ENCODE peak calls at places on chromosome 13, in five cellular contexts. X is breast epithelium, W is cardiac muscle cell, P is right atrium auricular region, C is astrocyte. D is an unnamed sample.

GRCh38 chr13:35712907-35713685 is 236.6 kb upstream of the MAB21L1 start:
- DNase-seq in P (no peak), W (no peak), C (peak; percentile 39), X (no peak), D (no peak)

GRCh38 chr13:41054212-41054877 is 7.0 kb upstream of the WBP4 start:
- DNase-seq in W (peak; percentile 57), P (no peak), X (no peak), C (peak; percentile 61), D (no peak)

GRCh38 chr13:99605417-99606321 is 104.4 kb downstream of the TM9SF2 start:
- DNase-seq in P (no peak), X (no peak), C (peak; percentile 2), W (peak; percentile 52), D (peak; percentile 44)

GRCh38 chr13:92224052-92224821 is 825.8 kb downstream of the GPC5 start:
- DNase-seq in X (no peak), W (no peak), C (peak; percentile 99), P (no peak), D (no peak)

GRCh38 chr13:113722921-113723320 is 36.1 kb upstream of the TMEM255B start:
- DNase-seq in C (no peak), P (no peak), W (peak; percentile 43), X (no peak), D (no peak)

GRCh38 chr13:73684286-73684685 is 449.9 kb downstream of the KLF12 start:
- DNase-seq in C (no peak), P (no peak), X (peak; percentile 23), W (no peak), D (no peak)

GRCh38 chr13:30752201-30752797 is 17.0 kb downstream of the ALOX5AP start:
- DNase-seq in W (peak; percentile 60), X (no peak), P (no peak), C (peak; percentile 79), D (no peak)

GRCh38 chr13:101474419-101474957 is 22.0 kb downstream of the ITGBL1 start:
- DNase-seq in W (peak; percentile 12), C (peak; percentile 90), X (peak; percentile 55), P (no peak), D (no peak)

GRCh38 chr13:26979334-26979733 is 192.3 kb downstream of the USP12 start:
- DNase-seq in W (no peak), C (no peak), P (no peak), X (no peak), D (no peak)

GRCh38 chr13:82647540-82647939 is 1234.7 kb downstream of the SLITRK1 start:
- DNase-seq in C (no peak), P (no peak), W (no peak), X (no peak), D (no peak)

DNA sequence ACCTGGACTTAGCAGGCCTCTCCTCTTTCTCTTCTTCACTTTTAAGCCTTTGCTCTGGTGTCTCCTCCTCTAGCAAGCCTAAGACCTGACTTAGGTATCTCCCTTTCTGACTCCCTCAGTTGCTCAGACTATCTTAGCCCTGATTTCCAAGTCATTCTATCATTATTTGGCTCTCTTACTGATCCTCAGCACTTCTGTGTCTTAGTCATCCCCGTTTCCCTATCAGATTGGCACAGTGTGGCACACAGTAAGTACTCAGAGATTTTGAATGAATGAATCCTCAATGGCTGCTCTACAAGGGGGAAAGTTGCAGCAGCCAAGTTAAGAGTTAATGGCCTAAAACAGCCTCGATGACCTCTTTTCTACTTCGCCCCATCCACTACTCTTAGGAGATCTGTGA is 8.2 kb downstream of the KCTD12 start:
- DNase-seq in C (no peak), P (no peak), X (no peak), W (no peak), D (no peak)
- H3K27ac ChIP-seq in C (no peak overlapping the region), P (no peak overlapping the region), X (no peak overlapping the region), W (no peak overlapping the region), D (no peak overlapping the region)

GRCh38 chr13:110137677-110138008 is 169.3 kb downstream of the COL4A1 start:
- DNase-seq in W (peak; percentile 52), P (peak; percentile 67), C (peak; percentile 37), X (peak; percentile 52), D (no peak)
- TF ChIP-seq CTCF in W (peak; percentile 9), P (no peak), C (peak; percentile 10), X (no peak), D (no peak)

DNA sequence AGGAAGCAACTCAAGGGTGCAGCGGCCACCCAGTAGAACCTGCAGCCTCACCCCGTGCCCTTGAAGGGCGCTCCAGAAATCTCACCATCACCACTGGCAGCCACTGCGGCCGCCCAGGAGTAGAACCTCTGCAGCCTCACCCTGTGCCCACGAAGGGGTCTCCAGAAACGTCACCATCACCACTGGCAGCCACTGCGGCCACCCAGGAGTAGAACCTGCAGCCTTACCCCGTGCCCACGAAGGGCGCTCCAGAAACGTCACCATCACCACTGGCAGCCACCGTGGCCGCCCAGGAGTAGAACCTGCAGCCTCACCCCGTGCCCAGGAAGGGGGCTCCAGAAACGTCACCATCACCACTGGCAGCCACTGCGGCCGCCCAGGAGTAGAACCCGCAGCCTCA is 336.0 kb downstream of the TEX29 start:
- DNase-seq in P (no peak), X (no peak), W (no peak), C (no peak), D (no peak)
- H3K9me3 ChIP-seq in P (no peaks in the 10 kb centered on the region), X (no peaks in the 10 kb centered on the region), W (no peaks in the 10 kb centered on the region), C (peaks cover 6% of the 10 kb centered on the region), D (no peaks in the 10 kb centered on the region)

GRCh38 chr13:31940076-31940475 is 91.5 kb upstream of the FRY start:
- DNase-seq in P (no peak), C (no peak), X (no peak), W (no peak), D (no peak)
- H3K27ac ChIP-seq in P (no peak overlapping the region), C (no peak overlapping the region), X (no peak overlapping the region), W (no peak overlapping the region), D (no peak overlapping the region)

GRCh38 chr13:67048793-67049150 is 181.4 kb downstream of the PCDH9 start:
- DNase-seq in X (no peak), P (no peak), W (no peak), C (peak; percentile 84), D (no peak)

GRCh38 chr13:67045357-67045756 is 184.8 kb downstream of the PCDH9 start:
- DNase-seq in C (no peak), P (no peak), W (no peak), X (no peak), D (no peak)

GRCh38 chr13:67049744-67050143 is 180.4 kb downstream of the PCDH9 start:
- DNase-seq in W (no peak), X (no peak), P (no peak), C (no peak), D (no peak)

GRCh38 chr13:67043901-67044300 is 186.2 kb downstream of the PCDH9 start:
- DNase-seq in P (no peak), W (no peak), X (no peak), C (peak; percentile 89), D (no peak)

DNA sequence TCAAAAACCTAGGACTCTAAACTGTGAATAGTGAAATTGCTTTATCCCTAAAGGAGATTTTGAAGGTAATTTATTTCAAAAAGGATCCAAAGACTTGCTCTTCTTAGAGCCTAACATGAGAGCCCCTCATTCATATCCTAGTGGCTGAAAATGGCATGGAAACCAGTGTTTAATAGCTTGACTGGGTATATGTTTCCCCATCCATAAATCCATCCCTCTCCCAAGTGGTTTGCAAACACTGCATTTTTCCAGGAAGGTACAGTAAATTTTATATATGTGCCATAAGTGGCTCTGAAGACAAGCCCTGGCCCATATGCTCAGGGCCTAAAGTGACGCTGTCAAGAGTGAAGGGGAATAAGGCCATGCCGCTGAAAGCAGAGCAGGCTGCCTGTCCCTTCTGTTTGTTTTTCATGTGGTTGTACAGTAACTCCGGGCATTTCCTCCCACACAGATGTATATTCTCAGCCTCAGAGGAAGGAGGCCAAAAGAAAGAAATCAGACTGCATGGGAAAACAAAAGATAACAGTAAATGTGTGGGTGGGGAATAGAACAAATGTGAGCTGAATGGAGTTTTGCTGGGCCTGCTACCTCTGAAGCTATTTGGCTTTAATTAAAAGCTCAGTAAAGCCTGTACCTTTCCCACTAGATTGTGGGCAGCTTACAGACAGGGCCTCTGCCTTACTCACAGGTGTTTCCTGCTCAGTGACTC is 181.9 kb downstream of the PCDH9 start:
- DNase-seq in W (no peak), X (no peak), P (no peak), C (peak; percentile 95), D (no peak)
- TF ChIP-seq CTCF in W (peak; percentile 19), X (no peak), P (no peak), C (no peak), D (no peak)

GRCh38 chr13:112345826-112346172 is 30.4 kb upstream of the SPACA7 start:
- DNase-seq in W (no peak), X (no peak), C (no peak), P (no peak), D (no peak)

GRCh38 chr13:112343591-112343990 is 32.6 kb upstream of the SPACA7 start:
- DNase-seq in C (no peak), W (no peak), X (no peak), P (no peak), D (no peak)

GRCh38 chr13:112346899-112347229 is 29.3 kb upstream of the SPACA7 start:
- DNase-seq in X (no peak), P (no peak), C (no peak), W (no peak), D (no peak)

GRCh38 chr13:112348642-112349345 is 27.4 kb upstream of the SPACA7 start:
- DNase-seq in P (no peak), W (no peak), C (no peak), X (no peak), D (no peak)

GRCh38 chr13:112346173-112346898 is 29.8 kb upstream of the SPACA7 start:
- DNase-seq in X (no peak), C (no peak), W (peak; percentile 43), P (no peak), D (no peak)
- H3K9me3 ChIP-seq in X (peaks cover 4% of the 10 kb centered on the region), C (peaks cover 3% of the 10 kb centered on the region), W (no peaks in the 10 kb centered on the region), P (no peaks in the 10 kb centered on the region), D (no peaks in the 10 kb centered on the region)

GRCh38 chr13:80214521-80214941 is 126.4 kb downstream of the SPRY2 start:
- DNase-seq in P (no peak), W (no peak), C (peak; percentile 47), X (no peak), D (no peak)

GRCh38 chr13:80211573-80211972 is 129.4 kb downstream of the SPRY2 start:
- DNase-seq in W (no peak), C (no peak), P (no peak), X (no peak), D (no peak)

GRCh38 chr13:80214050-80214449 is 126.9 kb downstream of the SPRY2 start:
- DNase-seq in X (no peak), P (no peak), W (no peak), C (peak; percentile 72), D (no peak)

GRCh38 chr13:80215368-80215767 is 125.6 kb downstream of the SPRY2 start:
- DNase-seq in C (peak; percentile 77), P (no peak), X (no peak), W (no peak), D (no peak)

GRCh38 chr13:80213201-80213600 is 127.7 kb downstream of the SPRY2 start:
- DNase-seq in X (no peak), C (no peak), W (no peak), P (no peak), D (no peak)
- H3K27ac ChIP-seq in X (no peak overlapping the region), C (no peak overlapping the region), W (no peak overlapping the region), P (no peak overlapping the region), D (no peak overlapping the region)

DNA sequence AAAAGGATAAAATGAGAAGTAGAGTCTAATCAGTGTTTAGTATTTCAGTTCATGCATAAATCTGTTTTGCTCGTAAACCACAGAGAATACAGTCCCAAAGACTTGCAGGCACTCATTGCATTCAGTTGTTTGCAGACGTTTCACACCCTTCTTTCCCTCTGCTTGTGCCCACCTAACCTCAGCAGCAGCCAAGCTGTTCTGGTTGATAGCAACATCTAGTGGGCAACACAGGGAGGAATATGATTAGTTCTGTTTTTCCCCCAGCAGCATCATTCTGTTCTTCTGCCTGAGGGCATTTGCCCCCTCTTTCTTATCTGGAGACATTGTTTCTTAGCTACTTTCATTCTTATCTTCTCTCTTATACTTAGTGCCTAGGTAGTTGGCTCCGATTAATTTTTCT is 135.6 kb downstream of the PAN3 start:
- DNase-seq in X (no peak), W (no peak), P (no peak), C (no peak), D (no peak)
- TF ChIP-seq CTCF in X (no peak), W (no peak), P (no peak), C (no peak), D (no peak)

D was measured in CD4-positive, alpha-beta T cell.